ENCODE peak calls at places on chromosomes 3 and 15, in five cellular contexts. E is A549, Q is GM12878, Y is SK-N-SH, D is K562. S is an unnamed sample.

GRCh38 chr3:128487813-128488635 is 5.0 kb downstream of the GATA2 start:
- DNase-seq in Q (no peak), Y (peak), D (peak), E (peak), S (peak)

GRCh38 chr3:35042210-35042960 is 596.9 kb upstream of the ARPP21 start:
- DNase-seq in Y (no peak), E (no peak), D (no peak), Q (no peak), S (no peak)

GRCh38 chr3:89025185-89025584 is 82.2 kb upstream of the EPHA3 start:
- DNase-seq in Q (no peak), D (no peak), Y (no peak), E (no peak), S (no peak)

GRCh38 chr15:101431748-101432147 is 57.8 kb downstream of the PCSK6 start:
- DNase-seq in E (no peak), Q (no peak), D (no peak), Y (no peak), S (no peak)

GRCh38 chr3:124592658-124593441 is 137.4 kb upstream of the UMPS start:
- DNase-seq in E (no peak), Y (no peak), D (no peak), Q (peak), S (no peak)

GRCh38 chr15:85556618-85556895 is 176.2 kb downstream of the AKAP13 start:
- DNase-seq in D (no peak), E (no peak), Q (no peak), Y (no peak), S (no peak)

GRCh38 chr3:11095932-11096265 is 58.4 kb upstream of the HRH1 start:
- DNase-seq in Y (no peak), E (no peak), Q (no peak), D (no peak), S (peak)

GRCh38 chr15:83318861-83319415 is 34.5 kb upstream of the BNC1 start:
- DNase-seq in Q (no peak), E (no peak), Y (no peak), D (no peak), S (no peak)

GRCh38 chr3:153242900-153243299 is 80.9 kb downstream of the RAP2B start:
- DNase-seq in Y (no peak), E (no peak), D (no peak), Q (no peak), S (no peak)

GRCh38 chr15:68631621-68632051 is 52.8 kb downstream of the CORO2B start:
- DNase-seq in D (no peak), Q (no peak), Y (no peak), E (no peak), S (no peak)

GRCh38 chr15:27993996-27994775 is 104.9 kb downstream of the OCA2 start:
- DNase-seq in E (no peak), Y (peak), D (no peak), Q (no peak), S (no peak)

GRCh38 chr15:89664441-89664840 is 9.2 kb upstream of the KIF7 start:
- DNase-seq in Q (no peak), Y (no peak), D (no peak), E (no peak), S (no peak)

GRCh38 chr3:164452707-164453106 is 625.6 kb downstream of the SI start:
- DNase-seq in Q (no peak), D (no peak), E (no peak), Y (no peak), S (no peak)

GRCh38 chr3:53498993-53499641 is 4.7 kb downstream of the CACNA1D start:
- DNase-seq in E (no peak), D (peak), Q (no peak), Y (no peak), S (no peak)

GRCh38 chr3:53806182-53807116 is 39.8 kb downstream of the CHDH start:
- DNase-seq in D (no peak), E (no peak), Y (no peak), Q (peak), S (peak)

GRCh38 chr3:143627336-143627735 is 220.9 kb downstream of the SLC9A9 start:
- DNase-seq in Q (no peak), D (no peak), E (no peak), Y (no peak), S (peak)

GRCh38 chr15:87672309-87672897 is 584.1 kb downstream of the NTRK3 start:
- DNase-seq in Q (no peak), D (no peak), E (peak), Y (peak), S (peak)

GRCh38 chr3:128273116-128273840 is 120.0 kb downstream of the EEFSEC start:
- DNase-seq in D (no peak), E (no peak), Q (no peak), Y (no peak), S (no peak)

GRCh38 chr3:71646971-71647370 is 63.4 kb upstream of the FOXP1 start:
- DNase-seq in Q (no peak), Y (no peak), E (no peak), D (no peak), S (no peak)

DNA sequence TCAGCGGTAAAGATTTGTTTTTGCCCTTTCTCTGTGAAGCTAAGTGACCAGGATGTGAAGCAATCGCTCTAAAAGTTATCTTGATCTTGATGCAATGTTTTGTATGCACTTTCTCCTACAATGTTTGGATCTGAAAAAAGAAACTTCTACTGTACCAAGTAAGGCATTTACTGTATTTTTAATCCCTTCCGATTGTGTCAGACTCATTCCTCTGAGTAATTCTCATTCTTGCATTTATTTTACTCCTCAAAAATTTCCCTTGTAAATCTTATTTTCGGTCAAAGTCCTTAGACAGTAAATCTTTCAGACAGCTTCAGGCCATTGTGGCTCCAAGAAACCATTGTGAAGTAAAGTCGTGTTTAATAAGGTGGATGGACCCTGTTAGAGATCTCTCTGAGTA is 141.9 kb downstream of the TP63 start:
- DNase-seq in Y (no peak), Q (no peak), E (no peak), D (no peak), S (peak)
- TF ChIP-seq RCOR1 in Y (no peak), Q (no peak), E (no peak), D (no peak), S (no peak)

GRCh38 chr3:32296251-32297204 is 58.0 kb downstream of the CMTM8 start:
- DNase-seq in D (peak), Y (peak), Q (no peak), E (peak), S (peak)
- TF ChIP-seq RAD21 in D (peak), Y (peak), Q (peak), E (peak), S (peak)

DNA sequence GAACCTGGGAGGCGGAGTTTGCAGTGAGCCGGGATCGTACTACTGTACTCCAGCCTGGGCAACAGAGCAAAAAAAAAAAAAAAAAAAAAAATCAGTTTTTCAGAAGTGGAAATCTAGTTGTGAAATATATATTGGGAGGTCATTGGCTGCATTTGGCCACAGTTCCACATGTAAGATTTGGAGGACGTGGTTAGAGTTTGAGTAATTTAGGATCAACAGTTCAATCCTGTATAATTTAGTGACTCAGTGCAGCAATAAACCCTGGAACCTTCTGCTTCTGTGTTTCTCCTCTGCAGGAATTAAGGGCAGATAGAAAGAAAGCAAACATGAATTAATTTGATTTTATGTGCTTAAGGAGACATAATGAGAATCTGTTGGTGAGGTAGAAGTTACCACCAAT is 347.0 kb downstream of the PTPRG start:
- DNase-seq in Q (no peak), D (no peak), Y (no peak), E (no peak), S (peak)
- TF ChIP-seq RCOR1 in Q (no peak), D (no peak), Y (no peak), E (no peak), S (no peak)

DNA sequence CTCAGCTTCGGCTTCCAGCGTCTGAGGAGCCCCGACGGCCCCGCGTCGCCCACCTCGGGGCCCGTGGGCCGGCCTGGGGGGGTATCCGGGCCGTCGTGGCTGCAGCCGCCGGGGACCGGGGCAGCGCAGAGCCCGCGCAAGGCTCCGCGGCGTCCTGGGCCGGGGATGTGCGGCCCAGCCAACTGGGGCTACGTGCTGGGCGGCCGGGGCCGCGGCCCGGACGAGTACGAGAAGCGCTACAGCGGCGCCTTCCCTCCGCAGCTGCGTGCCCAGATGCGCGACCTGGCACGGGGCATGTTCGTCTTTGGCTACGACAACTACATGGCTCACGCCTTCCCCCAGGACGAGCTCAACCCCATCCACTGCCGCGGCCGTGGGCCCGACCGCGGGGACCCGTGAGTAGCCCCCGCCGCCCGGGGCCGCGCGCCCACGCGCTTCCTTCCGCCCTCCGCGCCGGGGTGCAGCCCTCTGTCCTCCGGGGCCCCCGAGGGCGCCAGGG is 462 bp downstream of the EDEM1 start:
- DNase-seq in D (peak), Q (no peak), E (peak), Y (peak), S (peak)
- TF ChIP-seq RAD21 in D (no peak), Q (no peak), E (no peak), Y (no peak), S (no peak)

DNA sequence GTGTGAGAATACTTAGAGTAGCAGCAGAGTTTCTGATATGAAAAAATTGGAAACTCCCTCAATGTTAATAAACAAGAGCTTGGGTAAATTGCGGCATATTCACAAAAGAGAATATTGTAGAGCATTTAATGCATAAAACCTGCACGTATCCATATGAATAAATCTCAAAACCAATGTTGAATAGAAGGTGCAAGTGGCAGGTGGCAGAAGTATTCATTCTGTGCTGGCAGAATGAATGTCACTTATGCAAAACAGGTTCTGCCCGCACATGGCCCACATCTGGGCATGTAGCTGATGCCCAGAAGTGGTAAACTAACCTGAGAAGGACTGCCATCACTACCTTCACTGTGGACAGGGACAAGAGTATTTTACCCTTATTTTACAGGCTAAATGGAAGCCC is 14.1 kb upstream of the PRSS50 start:
- DNase-seq in Q (peak), E (no peak), Y (no peak), D (no peak), S (no peak)
- TF ChIP-seq RCOR1 in Q (no peak), E (no peak), Y (no peak), D (no peak), S (no peak)

GRCh38 chr3:18418173-18418572 is 7.0 kb downstream of the SATB1 start:
- DNase-seq in Y (no peak), D (no peak), Q (no peak), E (no peak), S (no peak)

GRCh38 chr3:18422972-18423371 is 2.2 kb downstream of the SATB1 start:
- DNase-seq in D (no peak), E (no peak), Q (no peak), Y (no peak), S (no peak)

GRCh38 chr3:18423401-18424212 is 1.5 kb downstream of the SATB1 start:
- DNase-seq in D (peak), Y (peak), E (no peak), Q (peak), S (peak)

GRCh38 chr3:18419232-18419631 is 5.9 kb downstream of the SATB1 start:
- DNase-seq in Y (no peak), Q (no peak), E (no peak), D (no peak), S (no peak)

DNA sequence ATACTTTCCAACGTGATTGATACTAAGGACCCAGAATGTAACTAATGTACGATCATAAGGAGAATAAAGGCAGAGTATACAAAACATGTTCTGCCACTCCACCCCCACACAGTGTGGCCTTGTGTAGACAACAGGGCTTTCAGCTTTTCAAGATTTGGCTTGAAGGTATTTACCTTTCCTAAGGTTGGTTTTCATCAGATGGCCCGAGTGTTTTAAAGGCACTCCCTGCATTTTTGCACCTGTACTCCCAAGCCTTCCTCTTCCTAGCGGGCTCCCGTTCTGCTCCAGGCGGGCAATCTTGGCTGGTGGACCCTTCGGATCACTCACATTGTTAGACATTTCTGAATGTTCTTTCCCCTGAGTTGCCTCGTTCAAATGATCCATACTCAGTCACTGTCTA is 4.6 kb downstream of the SATB1 start:
- DNase-seq in Y (no peak), E (no peak), D (no peak), Q (no peak), S (no peak)
- TF ChIP-seq RAD21 in Y (no peak), E (no peak), D (no peak), Q (no peak), S (no peak)

GRCh38 chr3:100265016-100265415 is 4.2 kb downstream of the TBC1D23 start:
- DNase-seq in E (no peak), Q (no peak), D (no peak), Y (no peak), S (no peak)
- TF ChIP-seq RCOR1 in E (no peak), Q (no peak), D (no peak), Y (no peak), S (no peak)

GRCh38 chr15:92953997-92954396 is 53.9 kb downstream of the CHD2 start:
- DNase-seq in D (no peak), E (no peak), Q (no peak), Y (no peak), S (no peak)

GRCh38 chr15:92955706-92956105 is 55.6 kb downstream of the CHD2 start:
- DNase-seq in Q (no peak), Y (no peak), D (no peak), E (no peak), S (no peak)

GRCh38 chr15:92952451-92952850 is 52.3 kb downstream of the CHD2 start:
- DNase-seq in E (no peak), Y (no peak), Q (no peak), D (no peak), S (no peak)

GRCh38 chr15:92953569-92953968 is 53.4 kb downstream of the CHD2 start:
- DNase-seq in Y (no peak), D (no peak), Q (no peak), E (no peak), S (no peak)

DNA sequence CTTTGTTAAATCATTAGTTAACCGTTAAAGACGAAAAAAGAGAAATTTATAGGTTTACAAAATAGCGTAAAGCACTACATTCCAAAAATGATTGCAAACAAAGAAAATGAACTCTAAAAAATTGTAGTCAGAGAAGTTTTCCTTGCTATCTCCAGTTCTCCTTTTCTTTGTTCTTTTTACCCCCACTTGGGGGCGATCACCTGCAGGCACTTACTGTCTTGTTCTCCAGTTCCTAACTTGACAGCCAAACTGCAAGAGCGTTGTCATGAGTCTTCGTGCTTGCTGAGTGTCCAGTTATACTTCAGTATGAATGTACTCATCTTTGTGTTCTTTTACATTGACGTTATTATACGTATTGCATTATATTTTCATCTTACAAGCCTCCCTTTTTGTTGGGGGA is 54.5 kb downstream of the CHD2 start:
- DNase-seq in D (peak), E (no peak), Q (no peak), Y (no peak), S (no peak)
- TF ChIP-seq RAD21 in D (no peak), E (peak), Q (no peak), Y (no peak), S (no peak)

DNA sequence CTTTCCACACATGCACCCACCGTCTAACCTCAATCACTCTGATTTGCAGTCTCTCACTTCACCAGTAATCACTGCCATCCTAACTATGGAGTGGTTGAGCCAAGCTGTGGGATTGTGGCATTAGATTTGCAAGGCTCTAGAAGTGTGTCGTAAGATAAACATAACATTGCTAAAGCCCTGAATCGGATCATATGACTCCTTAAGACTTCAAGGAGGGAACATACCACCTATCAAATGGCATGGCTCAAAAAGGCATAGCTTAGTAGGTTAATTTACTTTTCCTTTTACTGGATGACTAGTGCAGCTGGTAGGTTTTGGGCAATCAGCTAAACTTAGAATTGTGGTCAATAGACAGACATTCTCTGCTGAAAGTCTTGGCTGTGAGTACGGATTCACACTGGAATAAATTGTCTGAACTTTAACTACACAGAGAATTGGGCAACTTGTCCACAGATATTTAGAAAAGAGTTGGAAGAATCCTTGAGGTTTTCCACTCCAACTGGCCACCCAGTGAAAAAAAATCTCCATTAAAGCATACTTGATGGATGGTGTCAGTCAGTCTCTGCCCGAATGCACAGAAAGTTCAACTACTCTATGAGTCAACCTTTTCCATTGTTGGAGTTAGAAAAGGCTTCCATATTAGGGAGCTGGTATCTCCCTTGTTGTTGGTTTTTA is 476.7 kb upstream of the CBLB start:
- DNase-seq in E (peak), Q (no peak), Y (no peak), D (no peak), S (peak)
- TF ChIP-seq RCOR1 in E (no peak), Q (no peak), Y (no peak), D (no peak), S (no peak)

GRCh38 chr15:98501192-98501591 is 147.1 kb upstream of the IGF1R start:
- DNase-seq in E (no peak), Y (no peak), Q (no peak), D (no peak), S (no peak)
- TF ChIP-seq RAD21 in E (no peak), Y (no peak), Q (no peak), D (no peak), S (no peak)

S was measured in IMR-90.